ENCODE peak calls at places on chromosomes 2 and 18, in ten cellular contexts. D, Z, N, U, I, C, R, Q, A and G are unnamed samples.

GRCh38 chr2:98043101-98043500 is 43.9 kb upstream of the VWA3B start:
- DNase-seq in D (peak; percentile 6), Z (no peak), N (no peak), U (no peak), I (no peak), C (no peak), R (no peak), Q (no peak), A (no peak), G (no peak)

GRCh38 chr2:12440731-12441130 is 276.0 kb upstream of the TRIB2 start:
- DNase-seq in D (no peak), Z (no peak), N (no peak), U (no peak), I (no peak), C (no peak), R (no peak), Q (no peak), A (no peak), G (no peak)

GRCh38 chr2:38074775-38075435 is 1.0 kb downstream of the CYP1B1 start:
- DNase-seq in D (peak; percentile 77), Z (no peak), N (no peak), U (peak; percentile 66), I (peak; percentile 39), C (peak; percentile 46), R (no peak), Q (no peak), A (no peak), G (no peak)

GRCh38 chr18:75276813-75277628 is 66.4 kb downstream of the TSHZ1 start:
- DNase-seq in D (no peak), Z (no peak), N (no peak), U (peak; percentile 12), I (no peak), C (no peak), R (no peak), Q (no peak), A (no peak), G (no peak)

GRCh38 chr2:3651686-3652516 is 6.1 kb upstream of the ALLC start:
- DNase-seq in D (peak; percentile 88), Z (peak; percentile 64), N (no peak), U (peak; percentile 88), I (peak; percentile 6), C (no peak), R (no peak), Q (peak; percentile 88), A (peak; percentile 64), G (peak; percentile 65)

GRCh38 chr2:27407798-27408491 is 1.4 kb downstream of the PPM1G start:
- DNase-seq in D (peak; percentile 50), Z (no peak), N (no peak), U (peak; percentile 94), I (peak; percentile 72), C (peak; percentile 55), R (no peak), Q (no peak), A (no peak), G (no peak)

GRCh38 chr2:96806468-96807126 is 9.5 kb upstream of the CNNM3 start:
- DNase-seq in D (no peak), Z (peak; percentile 78), N (no peak), U (no peak), I (no peak), C (no peak), R (no peak), Q (no peak), A (no peak), G (no peak)

GRCh38 chr2:19124135-19124534 is 234.3 kb downstream of the OSR1 start:
- DNase-seq in D (no peak), Z (no peak), N (no peak), U (no peak), I (peak; percentile 66), C (peak; percentile 72), R (no peak), Q (no peak), A (no peak), G (no peak)

GRCh38 chr2:43391877-43392214 is 165.4 kb upstream of the ZFP36L2 start:
- DNase-seq in D (no peak), Z (no peak), N (no peak), U (no peak), I (peak; percentile 14), C (no peak), R (no peak), Q (no peak), A (no peak), G (no peak)

GRCh38 chr2:213199871-213200270 is 48.5 kb upstream of the IKZF2 start:
- DNase-seq in D (no peak), Z (no peak), N (no peak), U (no peak), I (no peak), C (no peak), R (no peak), Q (no peak), A (no peak), G (no peak)

DNA sequence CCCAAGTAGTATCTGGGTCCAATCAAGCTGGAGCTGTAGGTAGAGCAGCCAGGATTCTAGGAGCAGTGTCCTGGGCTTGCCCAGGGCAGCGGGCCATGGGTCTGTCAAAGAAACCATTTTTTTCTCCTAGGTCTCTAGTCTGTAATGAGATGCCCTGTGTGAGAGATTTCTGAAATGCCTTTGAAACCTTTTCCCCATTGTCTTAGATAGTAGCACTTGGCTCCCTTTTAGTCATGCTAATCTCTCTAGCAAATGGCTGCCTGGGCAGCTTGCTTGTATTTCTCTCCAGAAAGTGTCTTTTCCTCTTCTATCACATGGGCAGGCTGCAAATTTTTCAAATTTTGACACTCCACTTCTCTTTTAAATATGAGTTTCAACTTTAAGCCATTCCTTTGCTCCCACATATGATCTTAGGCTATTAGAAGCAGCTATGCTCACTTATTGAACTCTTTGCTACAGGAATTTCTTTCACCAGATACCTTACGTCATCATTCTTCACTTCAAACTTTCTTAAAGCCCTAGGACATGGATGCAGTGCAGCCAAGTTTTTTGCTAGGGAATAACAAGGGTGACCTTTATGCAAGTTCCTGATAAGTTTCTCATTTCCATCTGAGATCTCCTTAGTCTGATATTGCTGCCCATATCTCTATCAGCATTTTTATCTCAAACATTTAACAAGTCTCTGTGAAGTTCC is 890.2 kb upstream of the VRK2 start:
- DNase-seq in D (no peak), Z (no peak), N (no peak), U (peak; percentile 72), I (no peak), C (no peak), R (no peak), Q (no peak), A (no peak), G (no peak)
- H3K4me3 ChIP-seq in D (no peak overlapping the region), Z (no peak overlapping the region), N (no peak overlapping the region), U (no peak overlapping the region), I (no peak overlapping the region), C (no peak overlapping the region), R (no peak overlapping the region), Q (no peak overlapping the region), A (no peak overlapping the region), G (no peak overlapping the region)

DNA sequence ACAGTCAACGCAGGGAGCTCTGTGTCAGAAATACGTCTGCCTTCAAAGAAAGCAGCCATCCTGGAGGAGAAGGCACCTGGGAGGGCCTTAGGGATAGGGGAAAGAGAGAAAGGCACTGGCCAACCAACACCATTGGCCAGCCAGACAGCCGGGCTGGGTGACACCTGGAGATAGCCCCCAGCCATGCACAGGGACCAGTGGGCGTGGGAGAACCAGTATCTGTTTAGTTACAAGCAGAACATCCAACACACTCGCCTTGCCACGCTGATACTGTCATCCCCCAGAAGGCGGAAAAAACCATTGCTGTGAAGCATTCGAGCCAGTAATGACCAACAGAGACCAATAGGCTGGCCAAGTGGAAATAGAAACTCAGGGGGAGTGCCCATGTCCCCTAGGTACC is 15.5 kb downstream of the ASPRV1 start:
- DNase-seq in D (no peak), Z (no peak), N (no peak), U (no peak), I (no peak), C (no peak), R (no peak), Q (no peak), A (no peak), G (no peak)
- H3K27ac ChIP-seq in D (no peak overlapping the region), Z (peak overlapping the region; percentile 39), N (peak overlapping the region; percentile 95), U (no peak overlapping the region), I (peak overlapping the region; percentile 98), C (peak overlapping the region; percentile 98), R (no peak overlapping the region), Q (no peak overlapping the region), A (no peak overlapping the region), G (no peak overlapping the region)

GRCh38 chr2:121287146-121287798 is 2.3 kb upstream of the TFCP2L1 start:
- DNase-seq in D (no peak), Z (no peak), N (no peak), U (no peak), I (no peak), C (no peak), R (no peak), Q (no peak), A (no peak), G (no peak)
- H3K27me3 ChIP-seq in D (peaks cover 36% of the 10 kb centered on the region), Z (no peaks in the 10 kb centered on the region), N (peaks cover 25% of the 10 kb centered on the region), U (peaks cover 33% of the 10 kb centered on the region), I (no peaks in the 10 kb centered on the region), C (no peaks in the 10 kb centered on the region), R (peaks cover 3% of the 10 kb centered on the region), Q (peaks cover 11% of the 10 kb centered on the region), A (peaks cover 39% of the 10 kb centered on the region), G (peaks cover 12% of the 10 kb centered on the region)

DNA sequence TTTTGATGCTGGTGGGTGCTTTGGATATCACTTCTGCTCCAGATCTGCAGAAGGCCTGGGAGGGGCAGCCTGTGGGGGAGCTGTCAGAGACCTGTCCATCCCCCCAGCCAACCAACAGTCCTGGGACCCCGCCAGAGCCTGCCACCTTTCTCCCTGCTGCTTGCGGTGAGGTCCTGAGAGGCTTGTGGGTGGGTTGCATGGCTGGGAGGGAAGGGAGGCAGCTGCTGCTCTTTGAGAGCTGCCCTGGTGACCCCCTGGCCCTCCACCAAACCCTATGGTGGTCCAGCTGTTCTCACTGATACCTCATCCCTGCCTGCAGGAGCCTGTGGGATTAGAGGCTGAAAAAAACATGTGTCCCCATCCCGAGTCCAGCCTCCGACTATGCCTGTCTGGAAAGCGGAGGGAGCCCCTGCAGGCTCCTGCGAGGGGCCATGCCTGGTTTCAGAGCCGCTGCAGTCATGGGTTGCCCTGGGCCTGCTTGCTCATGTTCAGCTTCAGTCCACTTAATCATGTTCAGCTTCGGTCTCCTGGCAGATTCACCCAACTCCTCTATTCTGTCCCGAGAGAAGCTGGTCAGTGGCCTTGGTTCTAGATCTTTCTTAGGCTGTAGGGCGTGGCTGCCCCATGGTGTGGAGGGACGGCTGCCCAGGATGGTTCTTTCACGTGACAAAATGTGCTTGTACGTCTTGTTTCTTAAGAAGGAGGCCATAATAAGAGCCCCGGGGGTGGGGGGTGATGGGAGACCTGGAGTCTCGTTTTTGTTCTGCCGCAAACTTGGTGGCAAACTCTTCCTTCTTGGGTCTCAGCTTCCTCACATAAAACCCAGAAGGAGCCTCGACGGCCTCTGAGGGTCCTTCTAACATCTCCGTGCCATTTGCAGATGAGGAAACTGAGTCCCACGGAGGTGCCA is 98.5 kb downstream of the CTIF start:
- DNase-seq in D (no peak), Z (no peak), N (no peak), U (no peak), I (no peak), C (no peak), R (peak; percentile 11), Q (no peak), A (no peak), G (no peak)
- H3K4me3 ChIP-seq in D (no peak overlapping the region), Z (no peak overlapping the region), N (no peak overlapping the region), U (no peak overlapping the region), I (no peak overlapping the region), C (no peak overlapping the region), R (no peak overlapping the region), Q (no peak overlapping the region), A (no peak overlapping the region), G (no peak overlapping the region)

DNA sequence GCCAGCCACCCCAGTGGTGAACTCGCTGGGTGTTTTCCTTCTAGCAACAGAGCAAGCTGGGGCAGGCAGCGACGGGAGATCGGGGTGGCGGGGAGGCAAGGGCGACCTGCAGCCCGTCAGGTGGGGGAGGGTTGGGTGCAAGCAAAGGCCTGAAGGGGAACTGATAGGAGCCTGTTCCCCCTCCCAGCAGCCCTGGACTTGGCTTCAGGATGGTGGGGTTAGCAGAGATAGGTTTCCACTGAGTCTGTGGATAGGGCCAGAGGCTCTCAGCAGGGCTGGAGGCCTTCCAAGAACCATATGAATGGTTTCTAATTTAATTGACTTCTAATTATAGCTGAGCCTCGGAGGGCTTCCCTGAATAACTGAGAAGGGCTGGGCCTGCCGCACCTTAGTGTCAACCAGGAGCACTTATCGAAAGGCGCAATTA is 55.3 kb downstream of the EDAR start:
- DNase-seq in D (no peak), Z (no peak), N (no peak), U (no peak), I (no peak), C (no peak), R (no peak), Q (no peak), A (peak; percentile 79), G (no peak)
- H3K27ac ChIP-seq in D (no peak overlapping the region), Z (no peak overlapping the region), N (no peak overlapping the region), U (no peak overlapping the region), I (no peak overlapping the region), C (no peak overlapping the region), R (no peak overlapping the region), Q (no peak overlapping the region), A (no peak overlapping the region), G (no peak overlapping the region)